ENCODE peak calls at places on chromosomes 6 and 20, in nine cellular contexts. Q is vagina, R is HCT116, C is ovary, K is breast epithelium, D is adrenal gland, G is stomach, P is A549, B is IMR-90. O is an unnamed sample.
A peak's percentile ranks its signal among the peaks of the same experiment; 100 is the strongest.

GRCh38 chr20:2005831-2006426 is 12.1 kb upstream of the PDYN start:
- DNase-seq in R (peak; percentile 15), D (peak; percentile 80), P (peak; percentile 55), G (peak; percentile 62), C (peak; percentile 58), K (peak; percentile 19), B (peak; percentile 45), Q (no peak), O (peak; percentile 29)

GRCh38 chr6:116282698-116283097 is 3.0 kb upstream of the TSPYL1 start:
- DNase-seq in D (no peak), R (no peak), K (no peak), Q (no peak), P (no peak), C (no peak), B (peak; percentile 23), G (no peak), O (no peak)

GRCh38 chr6:37731888-37732287 is 34.2 kb upstream of the MDGA1 start:
- DNase-seq in C (no peak), P (peak; percentile 19), R (no peak), Q (no peak), B (no peak), D (no peak), G (peak; percentile 68), K (no peak), O (no peak)

GRCh38 chr6:151900897-151901485 is 93.5 kb downstream of the ESR1 start:
- DNase-seq in D (no peak), K (peak; percentile 29), Q (no peak), G (no peak), C (no peak), R (no peak), B (no peak), P (peak; percentile 17), O (no peak)

GRCh38 chr20:2874456-2874855 is 1.2 kb downstream of the PTPRA start:
- DNase-seq in P (no peak), K (no peak), R (no peak), D (no peak), G (no peak), Q (no peak), C (no peak), B (peak; percentile 39), O (no peak)

GRCh38 chr6:150775400-150775799 is 90.1 kb upstream of the MTHFD1L start:
- DNase-seq in Q (no peak), B (no peak), D (no peak), G (no peak), K (no peak), R (peak; percentile 7), P (no peak), C (no peak), O (no peak)

GRCh38 chr6:19697744-19698290 is 139.4 kb upstream of the ID4 start:
- DNase-seq in B (peak; percentile 81), G (no peak), C (no peak), Q (no peak), D (no peak), R (no peak), P (no peak), K (no peak), O (no peak)

GRCh38 chr20:18587665-18588553 is at the start of gene DTD1:
- DNase-seq in Q (no peak), B (peak; percentile 81), K (peak; percentile 83), R (peak; percentile 83), P (peak; percentile 95), C (peak; percentile 95), D (peak; percentile 95), G (peak; percentile 96), O (peak; percentile 93)

GRCh38 chr6:86380571-86381125 is 556.7 kb upstream of the HTR1E start:
- DNase-seq in Q (no peak), G (no peak), B (no peak), R (no peak), K (no peak), D (no peak), C (no peak), P (no peak), O (no peak)

GRCh38 chr20:46226602-46227001 is 81.7 kb downstream of the CDH22 start:
- DNase-seq in R (no peak), D (no peak), C (no peak), Q (no peak), B (peak; percentile 32), K (no peak), P (peak; percentile 24), G (no peak), O (no peak)

DNA sequence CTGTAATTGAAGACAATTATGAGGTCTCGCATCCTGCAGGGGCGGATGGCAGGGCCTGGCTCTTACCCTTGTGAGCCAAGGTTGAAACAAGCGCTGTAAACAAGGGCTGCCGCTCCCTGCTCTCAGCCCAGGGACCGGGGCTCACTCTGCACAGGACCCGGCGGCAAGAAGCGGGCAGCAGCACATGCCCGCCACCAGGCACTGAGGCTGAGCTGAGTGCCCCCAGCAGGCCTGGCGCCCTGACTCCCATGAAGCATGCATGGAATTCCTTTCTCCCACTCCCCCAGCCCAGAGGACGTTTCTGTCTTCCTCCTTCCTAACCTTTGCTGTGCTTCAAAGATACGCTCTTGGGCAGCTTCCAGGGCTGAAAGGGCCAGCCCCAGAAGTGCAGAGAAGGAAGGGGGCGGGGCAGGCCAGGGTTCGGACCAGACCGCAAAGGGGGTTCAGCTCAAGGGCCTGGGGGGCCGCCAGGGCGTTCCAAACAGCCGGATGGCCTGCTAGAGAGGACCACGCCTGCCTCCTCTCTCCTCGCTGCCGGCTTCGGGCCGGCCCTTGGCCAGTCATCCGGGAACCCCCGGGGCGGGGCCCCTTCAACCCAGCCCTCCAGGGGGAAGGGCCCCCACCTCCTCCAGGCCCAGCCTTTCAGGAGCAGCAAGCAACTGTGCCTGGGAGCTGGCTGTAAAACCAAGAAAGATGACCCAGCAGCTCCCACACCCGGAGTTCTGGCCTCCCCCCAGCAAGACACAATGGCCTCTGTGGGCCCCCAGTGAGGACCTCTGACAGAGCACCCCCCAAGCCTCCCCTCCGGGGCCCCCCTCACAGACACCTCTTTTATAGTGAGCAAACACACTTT is 109.9 kb downstream of the NOL4L start:
- DNase-seq in P (peak; percentile 83), Q (no peak), R (no peak), G (peak; percentile 90), B (peak; percentile 91), K (peak; percentile 63), D (peak; percentile 93), C (peak; percentile 97), O (peak; percentile 92)
- TF ChIP-seq POLR2A in P (peak; percentile 65), Q (no peak), R (no peak), G (no peak), B (no peak), K (no peak), D (peak; percentile 55), C (no peak), O (peak; percentile 48)

GRCh38 chr6:13667655-13668054 is 44.0 kb downstream of the RANBP9 start:
- DNase-seq in B (no peak), K (no peak), G (no peak), C (no peak), Q (no peak), R (no peak), D (no peak), P (no peak), O (no peak)

GRCh38 chr6:13662651-13663334 is 47.7 kb downstream of the NOL7 start:
- DNase-seq in D (no peak), P (no peak), B (no peak), G (no peak), Q (no peak), K (no peak), R (no peak), C (no peak), O (no peak)

GRCh38 chr6:13663986-13664385 is 47.6 kb downstream of the RANBP9 start:
- DNase-seq in C (no peak), K (no peak), G (no peak), Q (no peak), D (no peak), P (no peak), R (no peak), B (no peak), O (no peak)

GRCh38 chr6:13666194-13667105 is 45.2 kb downstream of the RANBP9 start:
- DNase-seq in K (no peak), D (no peak), R (no peak), G (no peak), C (no peak), B (no peak), Q (no peak), P (no peak), O (no peak)

DNA sequence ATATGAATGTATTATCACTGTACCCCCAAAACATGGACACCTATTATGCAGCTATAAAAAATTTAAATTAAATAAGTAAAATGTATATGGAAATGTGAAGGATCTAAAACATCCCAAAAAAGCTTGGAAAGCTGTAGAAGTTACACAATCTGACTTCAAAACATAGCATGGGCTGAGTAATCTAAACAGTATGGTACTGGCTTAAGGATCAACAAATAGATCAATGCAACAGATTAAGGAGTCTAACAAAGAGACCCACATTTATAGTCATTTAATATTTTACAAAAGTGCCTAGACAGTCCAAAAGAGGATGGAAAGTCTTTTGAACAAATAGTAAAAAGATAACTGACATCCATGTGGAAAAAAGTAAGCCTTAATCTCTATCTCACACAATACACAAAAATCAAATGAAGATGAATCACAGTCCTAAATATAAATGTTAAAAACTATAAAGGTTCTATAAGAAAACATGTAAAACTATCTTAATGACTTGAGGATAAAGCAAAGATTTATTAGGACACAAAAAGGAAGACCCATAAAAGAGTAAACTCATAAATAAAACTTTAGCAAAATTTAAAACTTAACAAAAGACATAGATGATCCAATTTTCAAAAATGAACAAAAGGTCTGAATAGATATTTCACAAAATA is 46.8 kb downstream of the RANBP9 start:
- DNase-seq in B (peak; percentile 70), R (no peak), C (no peak), G (no peak), D (no peak), Q (no peak), P (no peak), K (no peak), O (no peak)
- H3K4me1 ChIP-seq in B (peaks cover 5% of the 10 kb centered on the region), R (peaks cover 5% of the 10 kb centered on the region), C (peaks cover 2% of the 10 kb centered on the region), G (peaks cover 77% of the 10 kb centered on the region), D (peaks cover 53% of the 10 kb centered on the region), Q (peaks cover 79% of the 10 kb centered on the region), P (peaks cover 19% of the 10 kb centered on the region), K (no peaks in the 10 kb centered on the region), O (no peaks in the 10 kb centered on the region)

DNA sequence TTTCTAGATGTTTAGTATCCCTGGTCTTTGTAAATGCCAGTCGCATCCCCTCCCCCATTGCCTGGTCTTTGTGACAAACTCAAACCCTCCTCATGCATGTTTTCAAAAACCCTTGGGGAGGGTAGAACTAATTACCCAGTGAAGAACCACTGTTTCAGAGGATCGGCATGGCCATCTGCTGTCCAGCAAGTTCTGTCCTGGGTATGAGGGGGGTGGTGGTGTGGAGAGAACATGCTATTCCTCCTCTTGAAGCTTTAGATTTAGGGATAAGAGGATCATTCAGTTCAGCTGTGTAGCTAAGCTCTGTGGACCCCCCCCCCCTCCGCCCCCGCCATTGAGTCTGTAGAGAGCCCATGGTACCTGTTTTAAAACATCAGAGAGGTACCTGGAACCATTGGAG is 5.6 kb downstream of the BRPF3 start:
- DNase-seq in C (no peak), P (no peak), B (no peak), K (no peak), D (no peak), G (no peak), Q (no peak), R (no peak), O (no peak)
- H3K4me3 ChIP-seq in C (no peak overlapping the region), P (no peak overlapping the region), B (no peak overlapping the region), K (no peak overlapping the region), D (no peak overlapping the region), G (no peak overlapping the region), Q (no peak overlapping the region), R (no peak overlapping the region), O (no peak overlapping the region)

DNA sequence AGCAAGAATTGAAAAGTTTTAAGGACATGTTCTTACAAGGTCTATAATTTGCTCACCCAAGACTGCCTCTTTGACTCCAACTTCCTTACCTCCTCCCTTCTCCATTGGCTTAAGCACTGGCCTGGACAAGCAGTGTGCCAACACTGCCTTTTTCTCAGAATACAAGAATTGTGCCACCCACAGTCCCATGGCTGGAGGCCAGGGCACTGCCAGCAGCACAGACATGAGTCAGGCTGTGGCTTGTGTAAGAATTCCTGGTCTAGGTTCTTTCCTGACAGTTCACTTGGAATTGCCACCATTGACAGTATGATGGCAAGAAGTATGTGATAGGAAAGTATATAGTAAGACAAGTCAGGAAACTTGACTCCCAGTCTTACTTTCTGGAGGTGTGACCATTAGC is 202.7 kb upstream of the MARCKS start:
- DNase-seq in Q (no peak), G (peak; percentile 84), K (peak; percentile 96), P (peak; percentile 85), C (no peak), D (peak; percentile 86), R (peak; percentile 41), B (peak; percentile 30), O (peak; percentile 35)
- TF ChIP-seq POLR2A in Q (no peak), G (no peak), K (no peak), P (no peak), C (no peak), D (no peak), R (no peak), B (no peak), O (no peak)